ENCODE peak calls at places on chromosomes 13 and 19, in nine cellular contexts. L is NCI-H2171 treated with DMSO at 0.1 percent for 48 hours; T is stimulated activated CD8-positive, alpha-beta memory T cell treated with anti-CD3 and anti-CD28 coated beads, Interleukin-12 subunit alpha, Interleukin-12 subunit beta, amount 100 ng/mL, for 4 hours; M is NCI-H2029 treated with DMSO at 0.1 percent for 48 hours; V is neural crest cell; P is NCI-H1092 treated with DMSO at 0.1 percent for 48 hours; O is activated CD4-positive, alpha-beta T cell treated with anti-CD3 and anti-CD28 coated beads, Interleukin-2, amount 50 U/mL, for 24 hours; C is lower lobe of right lung; S is aorta. U is an unnamed sample.

GRCh38 chr19:2865334-2866221 is 1.6 kb upstream of the ZNF556 start:
- DNase-seq in S (no peak), V (no peak), M (no peak), P (no peak), O (no peak), T (no peak), L (no peak), C (no peak), U (no peak)

GRCh38 chr19:14629557-14629956 is 45.1 kb downstream of the ADGRE3 start:
- DNase-seq in P (no peak), C (no peak), S (no peak), V (no peak), O (no peak), M (no peak), L (no peak), T (no peak), U (no peak)

GRCh38 chr13:25111557-25111956 is 15.6 kb downstream of the PABPC3 start:
- DNase-seq in V (no peak), T (no peak), C (no peak), M (no peak), L (no peak), S (no peak), P (no peak), O (no peak), U (no peak)

GRCh38 chr19:27734496-27735220 is 1478.3 kb downstream of the UQCRFS1 start:
- DNase-seq in M (no peak), T (no peak), C (no peak), O (no peak), V (no peak), L (no peak), S (no peak), P (no peak), U (no peak)

GRCh38 chr13:20161275-20161950 is 561 bp upstream of the GJA3 start:
- DNase-seq in C (no peak), M (no peak), S (no peak), T (peak), V (no peak), P (no peak), O (no peak), L (no peak), U (no peak)

GRCh38 chr13:72852207-72852606 is 70.3 kb downstream of the PIBF1 start:
- DNase-seq in L (no peak), C (no peak), M (no peak), T (no peak), O (no peak), V (no peak), P (no peak), S (no peak), U (no peak)

GRCh38 chr19:5968431-5969373 is 9.2 kb downstream of the RANBP3 start:
- DNase-seq in P (no peak), O (no peak), L (no peak), V (no peak), S (peak), T (no peak), C (peak), M (peak), U (no peak)

GRCh38 chr13:28753946-28754345 is 35.2 kb upstream of the SLC46A3 start:
- DNase-seq in O (no peak), C (no peak), V (no peak), S (no peak), M (no peak), L (no peak), T (no peak), P (no peak), U (no peak)

GRCh38 chr13:107441279-107441678 is 774.1 kb downstream of the LIG4 start:
- DNase-seq in C (no peak), S (no peak), V (no peak), M (no peak), O (no peak), L (no peak), T (no peak), P (no peak), U (no peak)

GRCh38 chr19:13554506-13555235 is 48.4 kb upstream of the CACNA1A start:
- DNase-seq in M (no peak), P (no peak), C (no peak), T (no peak), S (no peak), L (no peak), O (no peak), V (no peak), U (no peak)

GRCh38 chr19:6610934-6611370 is 20.0 kb upstream of the CD70 start:
- DNase-seq in T (no peak), O (no peak), C (no peak), S (no peak), L (no peak), P (no peak), M (no peak), V (no peak), U (no peak)

GRCh38 chr19:46040952-46041500 is at the start of gene IGFL4:
- DNase-seq in C (no peak), O (no peak), P (no peak), T (no peak), S (no peak), M (peak), L (peak), V (no peak), U (no peak)

GRCh38 chr19:35216026-35216832 is 12.3 kb downstream of the FAM187B start:
- DNase-seq in P (no peak), C (no peak), S (no peak), T (no peak), L (no peak), V (no peak), O (no peak), M (no peak), U (no peak)

GRCh38 chr13:114112231-114112825 is 20.1 kb downstream of the RASA3 start:
- DNase-seq in O (no peak), S (peak), P (no peak), M (no peak), V (no peak), T (no peak), C (no peak), L (no peak), U (no peak)

GRCh38 chr13:40445557-40445990 is 220.9 kb downstream of the FOXO1 start:
- DNase-seq in V (no peak), S (peak), C (peak), T (no peak), O (no peak), M (peak), L (no peak), P (peak), U (no peak)

GRCh38 chr19:33518541-33518940 is 3.0 kb downstream of the PEPD start:
- DNase-seq in O (no peak), S (no peak), P (no peak), C (no peak), V (no peak), L (no peak), M (no peak), T (no peak), U (no peak)

GRCh38 chr13:44719857-44720671 is 143.9 kb upstream of the TSC22D1 start:
- DNase-seq in P (no peak), V (no peak), S (peak), O (no peak), C (no peak), L (no peak), M (no peak), T (no peak), U (no peak)

GRCh38 chr13:48726711-48727110 is 73.0 kb downstream of the CYSLTR2 start:
- DNase-seq in T (no peak), L (no peak), C (no peak), P (no peak), M (no peak), O (no peak), S (no peak), V (no peak), U (no peak)

GRCh38 chr13:96052655-96053002 is 572 bp downstream of the UGGT2 start:
- DNase-seq in P (peak), L (peak), O (no peak), C (no peak), S (no peak), T (no peak), V (no peak), M (no peak), U (peak)

U was measured in NCI-H1694 treated with DMSO at 0.1 percent for 48 hours.